ENCODE peak calls at places on chromosomes 2 and 18, in nine cellular contexts. One of them, this sample, is unnamed. For H3K4me1, the result is how much of the 10 kb centered on the place peaks cover.

GRCh38 chr2:19478441-19478840 is 120.0 kb upstream of the OSR1 start:
- DNase-seq in upper lobe of left lung: no peak
- DNase-seq in ovary: no peak
- DNase-seq in heart left ventricle: no peak
- DNase-seq in A549: peak
- DNase-seq in testis: no peak
- DNase-seq in neuronal stem cell: no peak
- DNase-seq in DND-41: no peak
- DNase-seq in GM23338: no peak
- DNase-seq in this sample: no peak

GRCh38 chr18:39966275-39966674 is 1988.8 kb upstream of the PIK3C3 start:
- DNase-seq in heart left ventricle: no peak
- DNase-seq in testis: no peak
- DNase-seq in ovary: no peak
- DNase-seq in DND-41: no peak
- DNase-seq in GM23338: peak
- DNase-seq in neuronal stem cell: no peak
- DNase-seq in A549: no peak
- DNase-seq in upper lobe of left lung: no peak
- DNase-seq in this sample: no peak

GRCh38 chr2:61340242-61340641 is 130.6 kb downstream of the USP34 start:
- DNase-seq in neuronal stem cell: no peak
- DNase-seq in GM23338: no peak
- DNase-seq in testis: no peak
- DNase-seq in A549: peak
- DNase-seq in heart left ventricle: no peak
- DNase-seq in DND-41: no peak
- DNase-seq in ovary: no peak
- DNase-seq in upper lobe of left lung: no peak
- DNase-seq in this sample: no peak

GRCh38 chr2:227374158-227374557 is 4.9 kb downstream of the TM4SF20 start:
- DNase-seq in heart left ventricle: no peak
- DNase-seq in A549: no peak
- DNase-seq in DND-41: no peak
- DNase-seq in testis: no peak
- DNase-seq in ovary: no peak
- DNase-seq in neuronal stem cell: no peak
- DNase-seq in upper lobe of left lung: no peak
- DNase-seq in GM23338: no peak
- DNase-seq in this sample: no peak

GRCh38 chr18:63708650-63709049 is 5.9 kb downstream of the SERPINB11 start:
- DNase-seq in A549: no peak
- DNase-seq in DND-41: no peak
- DNase-seq in neuronal stem cell: no peak
- DNase-seq in ovary: no peak
- DNase-seq in GM23338: no peak
- DNase-seq in testis: no peak
- DNase-seq in upper lobe of left lung: no peak
- DNase-seq in heart left ventricle: no peak
- DNase-seq in this sample: no peak

GRCh38 chr2:120680136-120680761 is 55.4 kb upstream of the GLI2 start:
- DNase-seq in neuronal stem cell: peak
- DNase-seq in GM23338: peak
- DNase-seq in heart left ventricle: peak
- DNase-seq in upper lobe of left lung: no peak
- DNase-seq in DND-41: peak
- DNase-seq in testis: peak
- DNase-seq in A549: peak
- DNase-seq in ovary: peak
- DNase-seq in this sample: peak

GRCh38 chr2:7634370-7634769 is 717.2 kb downstream of the RNF144A start:
- DNase-seq in GM23338: no peak
- DNase-seq in DND-41: peak
- DNase-seq in testis: no peak
- DNase-seq in heart left ventricle: no peak
- DNase-seq in ovary: no peak
- DNase-seq in neuronal stem cell: no peak
- DNase-seq in upper lobe of left lung: no peak
- DNase-seq in A549: no peak
- DNase-seq in this sample: no peak

GRCh38 chr2:72154386-72154785 is 6.7 kb upstream of the CYP26B1 start:
- DNase-seq in A549: no peak
- DNase-seq in DND-41: no peak
- DNase-seq in heart left ventricle: no peak
- DNase-seq in ovary: no peak
- DNase-seq in GM23338: peak
- DNase-seq in upper lobe of left lung: peak
- DNase-seq in testis: no peak
- DNase-seq in neuronal stem cell: no peak
- DNase-seq in this sample: no peak

GRCh38 chr2:134762508-134762907 is 43.7 kb upstream of the TMEM163 start:
- DNase-seq in DND-41: no peak
- DNase-seq in testis: no peak
- DNase-seq in A549: no peak
- DNase-seq in GM23338: no peak
- DNase-seq in upper lobe of left lung: no peak
- DNase-seq in heart left ventricle: no peak
- DNase-seq in neuronal stem cell: no peak
- DNase-seq in ovary: no peak
- DNase-seq in this sample: no peak

GRCh38 chr2:186187854-186188253 is 298.2 kb upstream of the ZC3H15 start:
- DNase-seq in upper lobe of left lung: no peak
- DNase-seq in heart left ventricle: no peak
- DNase-seq in DND-41: no peak
- DNase-seq in A549: no peak
- DNase-seq in ovary: no peak
- DNase-seq in GM23338: no peak
- DNase-seq in testis: no peak
- DNase-seq in neuronal stem cell: no peak
- DNase-seq in this sample: no peak

GRCh38 chr2:207863345-207863744 is 93.6 kb upstream of the FZD5 start:
- DNase-seq in ovary: no peak
- DNase-seq in DND-41: no peak
- DNase-seq in neuronal stem cell: no peak
- DNase-seq in heart left ventricle: no peak
- DNase-seq in GM23338: no peak
- DNase-seq in A549: no peak
- DNase-seq in upper lobe of left lung: peak
- DNase-seq in testis: no peak
- DNase-seq in this sample: no peak

GRCh38 chr2:52639692-52640091 is 1127.9 kb upstream of the CHAC2 start:
- DNase-seq in heart left ventricle: no peak
- DNase-seq in testis: no peak
- DNase-seq in ovary: no peak
- DNase-seq in GM23338: no peak
- DNase-seq in neuronal stem cell: no peak
- DNase-seq in DND-41: no peak
- DNase-seq in A549: no peak
- DNase-seq in upper lobe of left lung: no peak
- DNase-seq in this sample: no peak

GRCh38 chr18:457120-457519 is 43.4 kb downstream of the COLEC12 start:
- DNase-seq in GM23338: no peak
- DNase-seq in neuronal stem cell: no peak
- DNase-seq in upper lobe of left lung: no peak
- DNase-seq in DND-41: peak
- DNase-seq in heart left ventricle: peak
- DNase-seq in A549: no peak
- DNase-seq in ovary: no peak
- DNase-seq in testis: peak
- DNase-seq in this sample: peak

GRCh38 chr2:46704593-46704992 is 211.0 kb downstream of the MCFD2 start:
- DNase-seq in A549: no peak
- DNase-seq in neuronal stem cell: no peak
- DNase-seq in ovary: no peak
- DNase-seq in GM23338: peak
- DNase-seq in testis: no peak
- DNase-seq in upper lobe of left lung: no peak
- DNase-seq in heart left ventricle: no peak
- DNase-seq in DND-41: no peak
- DNase-seq in this sample: no peak
- H3K27ac ChIP-seq in A549: no peak
- H3K27ac ChIP-seq in neuronal stem cell: no peak
- H3K27ac ChIP-seq in ovary: no peak
- H3K27ac ChIP-seq in GM23338: peak
- H3K27ac ChIP-seq in testis: no peak
- H3K27ac ChIP-seq in upper lobe of left lung: no peak
- H3K27ac ChIP-seq in heart left ventricle: no peak
- H3K27ac ChIP-seq in DND-41: no peak
- H3K27ac ChIP-seq in this sample: no peak

DNA sequence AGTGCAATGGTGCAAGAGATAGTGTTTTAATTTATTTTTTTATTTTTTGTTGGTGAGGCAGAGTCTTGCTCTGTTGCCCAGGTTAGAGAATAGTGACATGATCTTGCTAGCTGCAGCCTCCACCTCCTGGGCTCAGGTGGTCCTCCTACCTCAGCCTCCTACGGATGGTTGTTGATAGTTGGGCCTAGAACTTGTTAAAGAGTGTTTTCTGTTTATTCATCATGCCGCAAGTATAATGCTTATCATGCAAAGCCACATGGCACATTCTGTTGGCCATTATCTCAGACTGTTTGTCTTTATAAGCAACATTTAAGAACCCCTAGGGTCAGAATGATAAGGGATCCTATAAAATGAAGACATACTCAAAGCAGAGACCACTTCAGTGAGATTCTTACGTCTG is 1.7 kb downstream of the UGGT1 start:
- DNase-seq in upper lobe of left lung: no peak
- DNase-seq in GM23338: no peak
- DNase-seq in neuronal stem cell: no peak
- DNase-seq in heart left ventricle: no peak
- DNase-seq in DND-41: no peak
- DNase-seq in ovary: no peak
- DNase-seq in testis: no peak
- DNase-seq in A549: no peak
- DNase-seq in this sample: no peak
- H3K4me3 ChIP-seq in upper lobe of left lung: no peak
- H3K4me3 ChIP-seq in GM23338: peak
- H3K4me3 ChIP-seq in neuronal stem cell: no peak
- H3K4me3 ChIP-seq in heart left ventricle: no peak
- H3K4me3 ChIP-seq in DND-41: no peak
- H3K4me3 ChIP-seq in ovary: no peak
- H3K4me3 ChIP-seq in testis: no peak
- H3K4me3 ChIP-seq in A549: no peak
- H3K4me3 ChIP-seq in this sample: no peak

GRCh38 chr2:212213191-212213590 is 325.4 kb downstream of the ERBB4 start:
- DNase-seq in ovary: no peak
- DNase-seq in DND-41: no peak
- DNase-seq in testis: no peak
- DNase-seq in neuronal stem cell: no peak
- DNase-seq in upper lobe of left lung: no peak
- DNase-seq in A549: no peak
- DNase-seq in heart left ventricle: no peak
- DNase-seq in GM23338: no peak
- DNase-seq in this sample: no peak

DNA sequence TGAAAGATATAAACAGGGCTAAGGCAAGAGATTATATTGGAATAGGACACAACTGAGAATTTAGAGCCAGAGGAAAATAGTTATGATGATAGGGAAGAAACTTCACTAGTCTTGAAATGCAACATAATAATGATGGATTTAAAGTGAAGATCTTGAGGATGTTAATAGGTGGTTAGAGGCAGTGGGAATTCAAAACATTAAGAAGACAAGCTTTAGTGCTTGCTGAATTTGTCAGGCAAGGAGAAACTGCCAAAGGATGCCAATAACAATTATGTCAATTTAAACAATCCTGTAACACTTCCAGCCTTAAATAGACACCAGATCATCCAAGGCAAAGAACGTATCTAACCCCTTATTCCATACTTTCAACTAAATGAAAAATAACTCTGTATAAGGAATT is 330.1 kb downstream of the ERBB4 start:
- DNase-seq in GM23338: no peak
- DNase-seq in neuronal stem cell: no peak
- DNase-seq in heart left ventricle: no peak
- DNase-seq in A549: no peak
- DNase-seq in upper lobe of left lung: no peak
- DNase-seq in ovary: no peak
- DNase-seq in DND-41: no peak
- DNase-seq in testis: no peak
- DNase-seq in this sample: no peak
- H3K4me1 ChIP-seq in GM23338: under half
- H3K4me1 ChIP-seq in neuronal stem cell: under half
- H3K4me1 ChIP-seq in heart left ventricle: under half
- H3K4me1 ChIP-seq in A549: under half
- H3K4me1 ChIP-seq in upper lobe of left lung: under half
- H3K4me1 ChIP-seq in ovary: under half
- H3K4me1 ChIP-seq in DND-41: under half
- H3K4me1 ChIP-seq in testis: under half
- H3K4me1 ChIP-seq in this sample: under half

GRCh38 chr2:101153811-101154210 is 2.6 kb upstream of the TBC1D8 start:
- DNase-seq in upper lobe of left lung: no peak
- DNase-seq in heart left ventricle: no peak
- DNase-seq in DND-41: no peak
- DNase-seq in A549: no peak
- DNase-seq in testis: no peak
- DNase-seq in GM23338: no peak
- DNase-seq in neuronal stem cell: no peak
- DNase-seq in ovary: no peak
- DNase-seq in this sample: no peak

GRCh38 chr2:101152195-101153076 is 1.3 kb upstream of the TBC1D8 start:
- DNase-seq in upper lobe of left lung: no peak
- DNase-seq in GM23338: peak
- DNase-seq in heart left ventricle: peak
- DNase-seq in testis: peak
- DNase-seq in neuronal stem cell: peak
- DNase-seq in ovary: peak
- DNase-seq in DND-41: no peak
- DNase-seq in A549: peak
- DNase-seq in this sample: peak

GRCh38 chr2:101151141-101151858 is at the start of gene TBC1D8:
- DNase-seq in upper lobe of left lung: peak
- DNase-seq in ovary: peak
- DNase-seq in A549: peak
- DNase-seq in neuronal stem cell: peak
- DNase-seq in heart left ventricle: peak
- DNase-seq in DND-41: peak
- DNase-seq in GM23338: peak
- DNase-seq in testis: peak
- DNase-seq in this sample: peak

GRCh38 chr2:101151859-101152194 is 645 bp upstream of the TBC1D8 start:
- DNase-seq in GM23338: no peak
- DNase-seq in DND-41: no peak
- DNase-seq in neuronal stem cell: peak
- DNase-seq in upper lobe of left lung: no peak
- DNase-seq in heart left ventricle: no peak
- DNase-seq in testis: peak
- DNase-seq in ovary: no peak
- DNase-seq in A549: no peak
- DNase-seq in this sample: peak

DNA sequence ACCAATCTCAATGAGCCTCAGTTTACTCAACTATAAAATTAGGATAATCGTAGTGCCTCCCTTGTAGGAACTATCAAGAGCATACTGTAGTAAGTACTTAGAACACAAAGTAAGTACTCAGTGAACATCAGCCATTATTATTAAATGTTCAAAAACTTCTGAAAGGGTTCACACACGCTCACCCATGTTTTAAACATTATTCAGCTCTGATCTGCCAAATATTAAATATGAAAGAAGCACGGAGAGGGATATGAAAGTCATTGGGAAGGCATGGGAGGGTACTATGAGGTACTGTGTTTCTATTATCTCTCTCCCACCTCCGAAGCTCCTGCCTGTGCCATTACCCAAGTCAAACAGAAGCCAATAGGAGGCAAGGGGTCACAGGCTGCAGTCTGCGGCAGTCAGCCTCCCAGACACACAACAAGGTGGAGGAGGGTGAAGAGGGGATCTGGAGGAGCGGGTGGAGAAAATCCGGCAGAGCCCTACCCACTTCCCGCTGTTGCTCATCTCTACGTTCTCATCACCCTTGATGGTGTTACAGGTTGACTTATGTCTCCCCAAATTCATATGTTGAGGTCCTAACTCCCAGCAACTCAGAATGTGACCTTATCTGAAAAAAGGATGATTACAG is 2.0 kb upstream of the TBC1D8 start:
- DNase-seq in testis: no peak
- DNase-seq in upper lobe of left lung: no peak
- DNase-seq in A549: no peak
- DNase-seq in heart left ventricle: no peak
- DNase-seq in ovary: no peak
- DNase-seq in neuronal stem cell: no peak
- DNase-seq in DND-41: no peak
- DNase-seq in GM23338: peak
- DNase-seq in this sample: no peak
- H3K27ac ChIP-seq in testis: peak
- H3K27ac ChIP-seq in upper lobe of left lung: no peak
- H3K27ac ChIP-seq in A549: peak
- H3K27ac ChIP-seq in heart left ventricle: peak
- H3K27ac ChIP-seq in ovary: no peak
- H3K27ac ChIP-seq in neuronal stem cell: no peak
- H3K27ac ChIP-seq in DND-41: no peak
- H3K27ac ChIP-seq in GM23338: no peak
- H3K27ac ChIP-seq in this sample: peak